ENCODE peak calls at places on chromosomes 2 and 18, in five cellular contexts. One of them, this sample, is unnamed.

GRCh38 chr18:56709463-56709862 is 58.3 kb downstream of the WDR7 start:
- DNase-seq in CD4-positive, alpha-beta memory T cell: peak; percentile 52
- DNase-seq in transverse colon: no peak
- DNase-seq in OCI-LY7: peak; percentile 0
- DNase-seq in CD8-positive, alpha-beta T cell: peak; percentile 17
- DNase-seq in this sample: no peak

GRCh38 chr2:43223412-43224040 is 2.9 kb downstream of the ZFP36L2 start:
- DNase-seq in CD4-positive, alpha-beta memory T cell: peak; percentile 35
- DNase-seq in transverse colon: no peak
- DNase-seq in OCI-LY7: no peak
- DNase-seq in CD8-positive, alpha-beta T cell: no peak
- DNase-seq in this sample: no peak

GRCh38 chr2:164891460-164891859 is 49.8 kb upstream of the COBLL1 start:
- DNase-seq in CD4-positive, alpha-beta memory T cell: no peak
- DNase-seq in transverse colon: no peak
- DNase-seq in OCI-LY7: no peak
- DNase-seq in CD8-positive, alpha-beta T cell: no peak
- DNase-seq in this sample: no peak

GRCh38 chr2:112194480-112194879 is 56.3 kb downstream of the FBLN7 start:
- DNase-seq in CD4-positive, alpha-beta memory T cell: no peak
- DNase-seq in transverse colon: no peak
- DNase-seq in OCI-LY7: no peak
- DNase-seq in CD8-positive, alpha-beta T cell: no peak
- DNase-seq in this sample: no peak

GRCh38 chr2:222797308-222797707 is 63.5 kb upstream of the ACSL3 start:
- DNase-seq in CD4-positive, alpha-beta memory T cell: no peak
- DNase-seq in transverse colon: no peak
- DNase-seq in OCI-LY7: peak; percentile 39
- DNase-seq in CD8-positive, alpha-beta T cell: no peak
- DNase-seq in this sample: no peak

GRCh38 chr2:170217778-170218251 is 39.9 kb downstream of the MYO3B start:
- DNase-seq in CD4-positive, alpha-beta memory T cell: no peak
- DNase-seq in transverse colon: no peak
- DNase-seq in OCI-LY7: no peak
- DNase-seq in CD8-positive, alpha-beta T cell: no peak
- DNase-seq in this sample: no peak

GRCh38 chr2:236393581-236393980 is 129.4 kb upstream of the ASB18 start:
- DNase-seq in CD4-positive, alpha-beta memory T cell: no peak
- DNase-seq in transverse colon: no peak
- DNase-seq in OCI-LY7: no peak
- DNase-seq in CD8-positive, alpha-beta T cell: no peak
- DNase-seq in this sample: no peak

GRCh38 chr2:238869293-238870124 is 21.6 kb downstream of the TWIST2 start:
- DNase-seq in CD4-positive, alpha-beta memory T cell: no peak
- DNase-seq in transverse colon: no peak
- DNase-seq in OCI-LY7: no peak
- DNase-seq in CD8-positive, alpha-beta T cell: no peak
- DNase-seq in this sample: no peak

GRCh38 chr2:238420878-238421694 is 5.6 kb upstream of the ASB1 start:
- DNase-seq in CD4-positive, alpha-beta memory T cell: no peak
- DNase-seq in transverse colon: no peak
- DNase-seq in OCI-LY7: no peak
- DNase-seq in CD8-positive, alpha-beta T cell: no peak
- DNase-seq in this sample: no peak

GRCh38 chr2:181884601-181885000 is 6.9 kb upstream of the ITPRID2 start:
- DNase-seq in CD4-positive, alpha-beta memory T cell: no peak
- DNase-seq in transverse colon: no peak
- DNase-seq in OCI-LY7: no peak
- DNase-seq in CD8-positive, alpha-beta T cell: no peak
- DNase-seq in this sample: no peak

GRCh38 chr2:85564144-85564563 is 2.9 kb upstream of the GGCX start:
- DNase-seq in CD4-positive, alpha-beta memory T cell: no peak
- DNase-seq in transverse colon: no peak
- DNase-seq in OCI-LY7: peak; percentile 75
- DNase-seq in CD8-positive, alpha-beta T cell: no peak
- DNase-seq in this sample: no peak

GRCh38 chr2:233384811-233385488 is 30.7 kb downstream of the DGKD start:
- DNase-seq in CD4-positive, alpha-beta memory T cell: no peak
- DNase-seq in transverse colon: no peak
- DNase-seq in OCI-LY7: peak; percentile 23
- DNase-seq in CD8-positive, alpha-beta T cell: no peak
- DNase-seq in this sample: no peak

GRCh38 chr2:237440819-237441281 is 26.9 kb upstream of the COL6A3 start:
- DNase-seq in CD4-positive, alpha-beta memory T cell: no peak
- DNase-seq in transverse colon: no peak
- DNase-seq in OCI-LY7: no peak
- DNase-seq in CD8-positive, alpha-beta T cell: no peak
- DNase-seq in this sample: no peak

GRCh38 chr2:22027345-22028005 is 903.7 kb downstream of the TDRD15 start:
- DNase-seq in CD4-positive, alpha-beta memory T cell: no peak
- DNase-seq in transverse colon: no peak
- DNase-seq in OCI-LY7: no peak
- DNase-seq in CD8-positive, alpha-beta T cell: no peak
- DNase-seq in this sample: no peak

GRCh38 chr2:43158259-43158880 is 68.0 kb downstream of the ZFP36L2 start:
- DNase-seq in CD4-positive, alpha-beta memory T cell: no peak
- DNase-seq in transverse colon: peak; percentile 85
- DNase-seq in OCI-LY7: no peak
- DNase-seq in CD8-positive, alpha-beta T cell: peak; percentile 60
- DNase-seq in this sample: no peak

GRCh38 chr2:191739194-191739593 is 61.3 kb downstream of the NABP1 start:
- DNase-seq in CD4-positive, alpha-beta memory T cell: no peak
- DNase-seq in transverse colon: no peak
- DNase-seq in OCI-LY7: no peak
- DNase-seq in CD8-positive, alpha-beta T cell: no peak
- DNase-seq in this sample: no peak

GRCh38 chr2:97891611-97892010 is 104.1 kb downstream of the TMEM131 start:
- DNase-seq in CD4-positive, alpha-beta memory T cell: no peak
- DNase-seq in transverse colon: no peak
- DNase-seq in OCI-LY7: no peak
- DNase-seq in CD8-positive, alpha-beta T cell: no peak
- DNase-seq in this sample: no peak
- H3K27ac ChIP-seq in CD4-positive, alpha-beta memory T cell: no peak overlapping the region
- H3K27ac ChIP-seq in transverse colon: no peak overlapping the region
- H3K27ac ChIP-seq in OCI-LY7: no peak overlapping the region
- H3K27ac ChIP-seq in CD8-positive, alpha-beta T cell: no peak overlapping the region
- H3K27ac ChIP-seq in this sample: no peak overlapping the region

GRCh38 chr2:69185807-69186206 is 172.8 kb downstream of the ANTXR1 start:
- DNase-seq in CD4-positive, alpha-beta memory T cell: no peak
- DNase-seq in transverse colon: no peak
- DNase-seq in OCI-LY7: no peak
- DNase-seq in CD8-positive, alpha-beta T cell: no peak
- DNase-seq in this sample: no peak

GRCh38 chr2:69180974-69181373 is 168.0 kb downstream of the ANTXR1 start:
- DNase-seq in CD4-positive, alpha-beta memory T cell: no peak
- DNase-seq in transverse colon: no peak
- DNase-seq in OCI-LY7: no peak
- DNase-seq in CD8-positive, alpha-beta T cell: no peak
- DNase-seq in this sample: no peak

GRCh38 chr2:69181806-69182427 is 168.9 kb downstream of the ANTXR1 start:
- DNase-seq in CD4-positive, alpha-beta memory T cell: no peak
- DNase-seq in transverse colon: no peak
- DNase-seq in OCI-LY7: no peak
- DNase-seq in CD8-positive, alpha-beta T cell: no peak
- DNase-seq in this sample: no peak

GRCh38 chr2:69184224-69184623 is 171.2 kb downstream of the ANTXR1 start:
- DNase-seq in CD4-positive, alpha-beta memory T cell: no peak
- DNase-seq in transverse colon: no peak
- DNase-seq in OCI-LY7: no peak
- DNase-seq in CD8-positive, alpha-beta T cell: no peak
- DNase-seq in this sample: no peak

GRCh38 chr2:69183659-69184058 is 170.7 kb downstream of the ANTXR1 start:
- DNase-seq in CD4-positive, alpha-beta memory T cell: no peak
- DNase-seq in transverse colon: no peak
- DNase-seq in OCI-LY7: no peak
- DNase-seq in CD8-positive, alpha-beta T cell: no peak
- DNase-seq in this sample: no peak
- H3K27ac ChIP-seq in CD4-positive, alpha-beta memory T cell: no peak overlapping the region
- H3K27ac ChIP-seq in transverse colon: no peak overlapping the region
- H3K27ac ChIP-seq in OCI-LY7: no peak overlapping the region
- H3K27ac ChIP-seq in CD8-positive, alpha-beta T cell: no peak overlapping the region
- H3K27ac ChIP-seq in this sample: no peak overlapping the region

GRCh38 chr2:176117162-176117822 is 714 bp downstream of the HOXD10 start:
- DNase-seq in CD4-positive, alpha-beta memory T cell: no peak
- DNase-seq in transverse colon: no peak
- DNase-seq in OCI-LY7: no peak
- DNase-seq in CD8-positive, alpha-beta T cell: no peak
- DNase-seq in this sample: no peak

GRCh38 chr2:176115883-176116813 is at the start of gene HOXD10:
- DNase-seq in CD4-positive, alpha-beta memory T cell: no peak
- DNase-seq in transverse colon: peak; percentile 75
- DNase-seq in OCI-LY7: no peak
- DNase-seq in CD8-positive, alpha-beta T cell: no peak
- DNase-seq in this sample: no peak

GRCh38 chr2:176112375-176113302 is 3.9 kb upstream of the HOXD10 start:
- DNase-seq in CD4-positive, alpha-beta memory T cell: no peak
- DNase-seq in transverse colon: no peak
- DNase-seq in OCI-LY7: no peak
- DNase-seq in CD8-positive, alpha-beta T cell: no peak
- DNase-seq in this sample: no peak

GRCh38 chr2:176114120-176114929 is 2.3 kb upstream of the HOXD10 start:
- DNase-seq in CD4-positive, alpha-beta memory T cell: no peak
- DNase-seq in transverse colon: no peak
- DNase-seq in OCI-LY7: no peak
- DNase-seq in CD8-positive, alpha-beta T cell: no peak
- DNase-seq in this sample: no peak

DNA sequence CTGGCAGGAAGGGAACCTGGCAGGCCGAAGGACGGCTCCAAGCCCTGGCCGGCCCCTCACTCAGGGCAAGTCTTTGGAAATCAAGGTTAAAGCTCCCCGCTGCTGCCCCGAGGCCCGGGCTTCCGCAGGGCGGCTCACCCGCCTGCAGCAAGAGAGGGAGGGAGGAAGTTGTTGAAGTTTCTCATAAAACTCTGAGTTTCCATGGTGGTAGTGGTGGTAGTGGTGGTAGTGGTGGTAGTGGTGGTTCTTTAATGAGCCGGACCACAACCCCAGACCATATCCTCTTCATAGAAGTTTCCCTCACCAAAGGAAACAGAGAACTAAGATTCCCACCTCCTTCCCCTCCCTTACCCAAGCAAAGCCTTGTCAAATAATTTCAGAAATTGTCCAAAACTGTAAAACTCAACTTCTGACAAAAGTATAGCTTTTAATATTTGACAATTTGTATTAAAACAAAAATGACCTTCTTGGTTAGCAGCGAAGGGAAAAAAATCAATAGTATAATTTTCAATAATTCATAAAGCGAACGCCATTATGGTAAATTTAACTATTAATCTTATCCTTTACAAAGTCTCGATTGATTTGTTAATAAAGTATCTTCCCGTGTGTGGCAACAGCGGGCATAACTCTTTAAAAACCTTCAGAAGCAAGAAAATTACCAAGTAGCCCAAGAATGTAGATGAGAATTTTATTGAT is 1.5 kb upstream of the HOXD10 start:
- DNase-seq in CD4-positive, alpha-beta memory T cell: no peak
- DNase-seq in transverse colon: no peak
- DNase-seq in OCI-LY7: no peak
- DNase-seq in CD8-positive, alpha-beta T cell: no peak
- DNase-seq in this sample: no peak
- H3K27ac ChIP-seq in CD4-positive, alpha-beta memory T cell: no peak overlapping the region
- H3K27ac ChIP-seq in transverse colon: peak overlapping the region; percentile 65
- H3K27ac ChIP-seq in OCI-LY7: no peak overlapping the region
- H3K27ac ChIP-seq in CD8-positive, alpha-beta T cell: no peak overlapping the region
- H3K27ac ChIP-seq in this sample: no peak overlapping the region

DNA sequence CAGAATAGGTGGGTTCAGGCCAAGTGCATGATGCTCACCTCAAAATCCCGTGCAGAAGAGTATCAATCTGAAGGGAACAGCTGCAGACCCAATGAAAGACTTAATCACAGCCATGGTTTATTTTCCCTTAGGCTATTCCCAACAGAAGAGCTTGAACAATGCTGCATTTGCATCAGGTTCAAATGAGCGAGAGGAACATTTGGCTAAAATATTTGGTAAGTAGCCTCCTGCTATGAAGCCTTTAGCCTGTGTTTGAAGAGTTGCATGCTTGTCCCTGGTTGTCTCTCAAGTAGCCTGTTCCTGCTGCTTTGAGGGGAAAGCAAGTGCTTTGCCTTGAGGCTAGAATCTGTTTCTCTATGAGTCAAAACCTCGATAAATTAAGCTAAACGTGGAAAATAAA is 6.2 kb downstream of the C2orf92 start:
- DNase-seq in CD4-positive, alpha-beta memory T cell: no peak
- DNase-seq in transverse colon: no peak
- DNase-seq in OCI-LY7: no peak
- DNase-seq in CD8-positive, alpha-beta T cell: no peak
- DNase-seq in this sample: no peak
- H3K27ac ChIP-seq in CD4-positive, alpha-beta memory T cell: no peak overlapping the region
- H3K27ac ChIP-seq in transverse colon: no peak overlapping the region
- H3K27ac ChIP-seq in OCI-LY7: no peak overlapping the region
- H3K27ac ChIP-seq in CD8-positive, alpha-beta T cell: no peak overlapping the region
- H3K27ac ChIP-seq in this sample: no peak overlapping the region

GRCh38 chr18:38747153-38747552 is 1181.6 kb upstream of the CELF4 start:
- DNase-seq in CD4-positive, alpha-beta memory T cell: no peak
- DNase-seq in transverse colon: no peak
- DNase-seq in OCI-LY7: no peak
- DNase-seq in CD8-positive, alpha-beta T cell: no peak
- DNase-seq in this sample: no peak

GRCh38 chr18:38751211-38751610 is 1185.6 kb upstream of the CELF4 start:
- DNase-seq in CD4-positive, alpha-beta memory T cell: no peak
- DNase-seq in transverse colon: no peak
- DNase-seq in OCI-LY7: no peak
- DNase-seq in CD8-positive, alpha-beta T cell: no peak
- DNase-seq in this sample: no peak

GRCh38 chr18:38751897-38752296 is 1186.3 kb upstream of the CELF4 start:
- DNase-seq in CD4-positive, alpha-beta memory T cell: no peak
- DNase-seq in transverse colon: no peak
- DNase-seq in OCI-LY7: no peak
- DNase-seq in CD8-positive, alpha-beta T cell: no peak
- DNase-seq in this sample: no peak

GRCh38 chr18:38750786-38751185 is 1185.2 kb upstream of the CELF4 start:
- DNase-seq in CD4-positive, alpha-beta memory T cell: no peak
- DNase-seq in transverse colon: no peak
- DNase-seq in OCI-LY7: no peak
- DNase-seq in CD8-positive, alpha-beta T cell: no peak
- DNase-seq in this sample: no peak

DNA sequence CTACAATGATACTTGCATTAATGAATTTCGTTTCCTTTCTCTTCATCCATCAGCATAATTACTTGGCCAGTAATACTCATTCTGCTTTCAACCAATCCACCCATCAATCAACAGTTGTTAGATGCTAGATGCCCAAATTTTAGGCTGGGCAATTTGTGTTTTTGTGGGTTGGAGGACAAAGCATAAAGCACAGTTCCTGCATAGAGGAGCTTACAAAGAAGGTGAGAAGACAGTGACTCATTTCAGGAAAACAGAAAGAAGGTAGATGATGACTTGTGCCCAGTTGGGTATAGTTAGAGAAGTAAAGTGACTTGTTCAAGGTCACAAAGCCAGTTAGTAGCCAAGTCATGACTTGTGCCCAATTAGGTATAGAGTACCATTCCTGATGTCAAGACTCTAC is 1186.8 kb upstream of the CELF4 start:
- DNase-seq in CD4-positive, alpha-beta memory T cell: no peak
- DNase-seq in transverse colon: no peak
- DNase-seq in OCI-LY7: no peak
- DNase-seq in CD8-positive, alpha-beta T cell: no peak
- DNase-seq in this sample: no peak
- H3K27ac ChIP-seq in CD4-positive, alpha-beta memory T cell: no peak overlapping the region
- H3K27ac ChIP-seq in transverse colon: no peak overlapping the region
- H3K27ac ChIP-seq in OCI-LY7: no peak overlapping the region
- H3K27ac ChIP-seq in CD8-positive, alpha-beta T cell: no peak overlapping the region
- H3K27ac ChIP-seq in this sample: no peak overlapping the region

GRCh38 chr2:216110620-216111019 is 1.5 kb downstream of the XRCC5 start:
- DNase-seq in CD4-positive, alpha-beta memory T cell: no peak
- DNase-seq in transverse colon: no peak
- DNase-seq in OCI-LY7: no peak
- DNase-seq in CD8-positive, alpha-beta T cell: no peak
- DNase-seq in this sample: no peak
- H3K27ac ChIP-seq in CD4-positive, alpha-beta memory T cell: peak overlapping the region; percentile 98
- H3K27ac ChIP-seq in transverse colon: peak overlapping the region; percentile 95
- H3K27ac ChIP-seq in OCI-LY7: peak overlapping the region; percentile 74
- H3K27ac ChIP-seq in CD8-positive, alpha-beta T cell: peak overlapping the region; percentile 92
- H3K27ac ChIP-seq in this sample: no peak overlapping the region

This sample was measured in substantia nigra.